ENCODE peak calls at places on chromosomes 3 and 15, in five cellular contexts. A is nucleus accumbens, Y is cerebellum, H is transverse colon, E is heart right ventricle. W is an unnamed sample.

GRCh38 chr3:15491143-15491542 is 30.4 kb downstream of the COLQ start:
- DNase-seq in H (no peak), E (no peak), A (no peak), Y (no peak), W (no peak)

GRCh38 chr15:79431636-79432344 is at the start of gene MINAR1:
- DNase-seq in Y (no peak), E (no peak), H (no peak), A (no peak), W (peak)

GRCh38 chr15:70535955-70536338 is 227.4 kb downstream of the UACA start:
- DNase-seq in A (no peak), H (no peak), Y (no peak), E (no peak), W (no peak)

GRCh38 chr15:96296264-96296663 is 34.2 kb upstream of the NR2F2 start:
- DNase-seq in A (no peak), Y (no peak), E (no peak), H (no peak), W (peak)

GRCh38 chr3:71430941-71431552 is 152.5 kb downstream of the FOXP1 start:
- DNase-seq in H (no peak), E (no peak), Y (no peak), A (no peak), W (no peak)

GRCh38 chr3:58667704-58668103 is 1.1 kb upstream of the FAM3D start:
- DNase-seq in Y (no peak), H (no peak), E (no peak), A (no peak), W (no peak)

GRCh38 chr15:70789213-70789612 is 25.9 kb upstream of the UACA start:
- DNase-seq in A (no peak), Y (no peak), E (no peak), H (peak), W (no peak)

GRCh38 chr3:64916192-64916798 is 228.5 kb upstream of the ADAMTS9 start:
- DNase-seq in E (no peak), A (no peak), Y (no peak), H (no peak), W (no peak)

GRCh38 chr3:151268267-151269235 is 9.8 kb downstream of the P2RY14 start:
- DNase-seq in H (peak), Y (no peak), E (no peak), A (no peak), W (no peak)

GRCh38 chr15:66735909-66736305 is 33.9 kb downstream of the SMAD6 start:
- DNase-seq in A (no peak), Y (no peak), H (no peak), E (no peak), W (no peak)

GRCh38 chr15:74251187-74251811 is 15.2 kb downstream of the CCDC33 start:
- DNase-seq in H (no peak), A (peak), Y (peak), E (peak), W (no peak)

W was measured in astrocyte of the spinal cord.